ENCODE peak calls at places on chromosome 15, in seven cellular contexts. I is iris pigment epithelial cell, Y is glutamatergic neuron, E is HCEC 1CT, N is H7, F is cardiac muscle cell, U is NCI-H187. T is an unnamed sample.

GRCh38 chr15:90787881-90788280 is 70.7 kb downstream of the BLM start:
- DNase-seq in F (peak), N (no peak), E (no peak), U (no peak), Y (no peak), I (no peak), T (no peak)

GRCh38 chr15:81813215-81813614 is 232.6 kb downstream of the MEX3B start:
- DNase-seq in E (no peak), F (no peak), Y (no peak), U (no peak), N (peak), I (no peak), T (no peak)

GRCh38 chr15:40843885-40844542 is at the start of gene SPINT1:
- DNase-seq in Y (peak), F (no peak), I (no peak), U (peak), E (no peak), N (peak), T (peak)

GRCh38 chr15:48170981-48171380 is 7.1 kb downstream of the MYEF2 start:
- DNase-seq in Y (no peak), N (no peak), E (no peak), F (no peak), U (no peak), I (no peak), T (no peak)

GRCh38 chr15:51731549-51732267 is 5.7 kb downstream of the LYSMD2 start:
- DNase-seq in Y (no peak), N (no peak), E (peak), U (no peak), F (peak), I (peak), T (peak)

GRCh38 chr15:68650901-68651709 is 72.3 kb downstream of the CORO2B start:
- DNase-seq in E (no peak), F (peak), Y (peak), N (peak), U (no peak), I (no peak), T (peak)

GRCh38 chr15:70625438-70625837 is 137.9 kb downstream of the UACA start:
- DNase-seq in E (no peak), N (no peak), I (no peak), F (no peak), Y (no peak), U (no peak), T (peak)

GRCh38 chr15:39230917-39231285 is 350.0 kb upstream of the THBS1 start:
- DNase-seq in U (no peak), F (no peak), Y (no peak), N (no peak), E (no peak), I (no peak), T (no peak)

GRCh38 chr15:82832601-82833209 is 23.3 kb downstream of the WHAMM start:
- DNase-seq in I (peak), E (peak), F (peak), U (no peak), N (peak), Y (no peak), T (peak)